ENCODE peak calls at places on chromosomes 13 and 19, in five cellular contexts. E is gastrocnemius medialis, I is A172, H is activated gamma-delta T cell treated with Interleukin-2 at 50 U/mL for 16 hours, U is mammary epithelial cell. M is an unnamed sample.

GRCh38 chr13:111461445-111462149 is 141.2 kb downstream of the TEX29 start:
- DNase-seq in E (no peak), I (no peak), H (no peak), U (no peak), M (no peak)

GRCh38 chr13:42532561-42533335 is 41.2 kb upstream of the TNFSF11 start:
- DNase-seq in E (no peak), I (no peak), H (no peak), U (no peak), M (no peak)

GRCh38 chr19:3108775-3109174 is 14.6 kb downstream of the GNA11 start:
- DNase-seq in E (no peak), I (peak; percentile 62), H (peak; percentile 76), U (peak; percentile 36), M (peak; percentile 22)

GRCh38 chr13:35712907-35713685 is 236.6 kb upstream of the MAB21L1 start:
- DNase-seq in E (no peak), I (peak; percentile 18), H (no peak), U (no peak), M (no peak)

GRCh38 chr19:51372649-51373504 is at the start of gene NKG7:
- DNase-seq in E (no peak), I (no peak), H (peak; percentile 82), U (no peak), M (no peak)

GRCh38 chr19:5615756-5616327 is 6.7 kb downstream of the SAFB2 start:
- DNase-seq in E (no peak), I (peak; percentile 8), H (no peak), U (no peak), M (no peak)

GRCh38 chr13:110916671-110917142 is 1.8 kb upstream of the ANKRD10 start:
- DNase-seq in E (no peak), I (peak; percentile 86), H (no peak), U (peak; percentile 64), M (no peak)

GRCh38 chr13:78192721-78193120 is 274.1 kb upstream of the EDNRB start:
- DNase-seq in E (no peak), I (no peak), H (no peak), U (no peak), M (no peak)

GRCh38 chr19:12544401-12544876 is 6.8 kb downstream of the ZNF564 start:
- DNase-seq in E (no peak), I (peak; percentile 22), H (no peak), U (no peak), M (no peak)

GRCh38 chr19:41341669-41342490 is 11.8 kb downstream of the TGFB1 start:
- DNase-seq in E (no peak), I (no peak), H (no peak), U (no peak), M (no peak)

GRCh38 chr19:10625003-10625761 is at the start of gene SLC44A2:
- DNase-seq in E (peak; percentile 82), I (peak; percentile 63), H (no peak), U (peak; percentile 77), M (no peak)

GRCh38 chr19:40265763-40266099 is 19.4 kb downstream of the AKT2 start:
- DNase-seq in E (no peak), I (no peak), H (no peak), U (no peak), M (no peak)

GRCh38 chr19:6233051-6233826 is 46.5 kb downstream of the MLLT1 start:
- DNase-seq in E (peak; percentile 35), I (peak; percentile 61), H (no peak), U (no peak), M (no peak)

GRCh38 chr13:98785405-98785804 is 32.9 kb upstream of the SLC15A1 start:
- DNase-seq in E (no peak), I (no peak), H (no peak), U (no peak), M (no peak)

GRCh38 chr19:18672606-18673337 is 10.7 kb upstream of the CRTC1 start:
- DNase-seq in E (no peak), I (no peak), H (no peak), U (no peak), M (peak; percentile 69)